ENCODE peak calls at places on chromosomes 13 and 19, in ten cellular contexts. One of them, this sample, is unnamed.

GRCh38 chr19:50447750-50448149 is 15.1 kb downstream of the MYBPC2 start:
- DNase-seq in GM23248: no peak
- DNase-seq in activated CD4-positive, alpha-beta T cell treated with anti-CD3 and anti-CD28 coated beads for 48 hours: no peak
- DNase-seq in EL: no peak
- DNase-seq in LHCN-M2: no peak
- DNase-seq in aorta: no peak
- DNase-seq in ureter: no peak
- DNase-seq in fibroblast of the conjunctiva: no peak
- DNase-seq in endodermal cell: no peak
- DNase-seq in NCI-H774: no peak
- DNase-seq in this sample: no peak

GRCh38 chr19:41089955-41090354 is 1.7 kb downstream of the CYP2A13 start:
- DNase-seq in NCI-H774: no peak
- DNase-seq in LHCN-M2: no peak
- DNase-seq in endodermal cell: peak; percentile 70
- DNase-seq in ureter: no peak
- DNase-seq in aorta: no peak
- DNase-seq in fibroblast of the conjunctiva: no peak
- DNase-seq in GM23248: no peak
- DNase-seq in EL: no peak
- DNase-seq in activated CD4-positive, alpha-beta T cell treated with anti-CD3 and anti-CD28 coated beads for 48 hours: no peak
- DNase-seq in this sample: no peak

GRCh38 chr13:113448885-113449692 is 4.2 kb downstream of the ADPRHL1 start:
- DNase-seq in activated CD4-positive, alpha-beta T cell treated with anti-CD3 and anti-CD28 coated beads for 48 hours: peak; percentile 18
- DNase-seq in fibroblast of the conjunctiva: no peak
- DNase-seq in EL: no peak
- DNase-seq in NCI-H774: peak; percentile 100
- DNase-seq in aorta: peak; percentile 47
- DNase-seq in LHCN-M2: peak; percentile 86
- DNase-seq in endodermal cell: peak; percentile 43
- DNase-seq in ureter: peak; percentile 69
- DNase-seq in GM23248: peak; percentile 33
- DNase-seq in this sample: no peak

GRCh38 chr19:43290568-43291359 is 21.4 kb upstream of the PSG9 start:
- DNase-seq in fibroblast of the conjunctiva: no peak
- DNase-seq in LHCN-M2: peak; percentile 12
- DNase-seq in aorta: no peak
- DNase-seq in GM23248: no peak
- DNase-seq in activated CD4-positive, alpha-beta T cell treated with anti-CD3 and anti-CD28 coated beads for 48 hours: peak; percentile 32
- DNase-seq in NCI-H774: no peak
- DNase-seq in ureter: no peak
- DNase-seq in endodermal cell: no peak
- DNase-seq in EL: no peak
- DNase-seq in this sample: no peak

GRCh38 chr13:26895808-26896466 is 135.4 kb upstream of the GPR12 start:
- DNase-seq in GM23248: no peak
- DNase-seq in activated CD4-positive, alpha-beta T cell treated with anti-CD3 and anti-CD28 coated beads for 48 hours: no peak
- DNase-seq in EL: no peak
- DNase-seq in aorta: no peak
- DNase-seq in LHCN-M2: no peak
- DNase-seq in endodermal cell: no peak
- DNase-seq in NCI-H774: no peak
- DNase-seq in ureter: no peak
- DNase-seq in fibroblast of the conjunctiva: no peak
- DNase-seq in this sample: no peak

GRCh38 chr13:103510007-103510406 is 443.8 kb upstream of the SLC10A2 start:
- DNase-seq in LHCN-M2: no peak
- DNase-seq in ureter: no peak
- DNase-seq in EL: no peak
- DNase-seq in NCI-H774: no peak
- DNase-seq in aorta: no peak
- DNase-seq in activated CD4-positive, alpha-beta T cell treated with anti-CD3 and anti-CD28 coated beads for 48 hours: no peak
- DNase-seq in endodermal cell: no peak
- DNase-seq in GM23248: no peak
- DNase-seq in fibroblast of the conjunctiva: no peak
- DNase-seq in this sample: no peak

GRCh38 chr19:41377977-41378707 is 1.8 kb downstream of the TMEM91 start:
- DNase-seq in aorta: no peak
- DNase-seq in LHCN-M2: no peak
- DNase-seq in EL: no peak
- DNase-seq in ureter: no peak
- DNase-seq in NCI-H774: no peak
- DNase-seq in GM23248: no peak
- DNase-seq in activated CD4-positive, alpha-beta T cell treated with anti-CD3 and anti-CD28 coated beads for 48 hours: no peak
- DNase-seq in endodermal cell: peak; percentile 83
- DNase-seq in fibroblast of the conjunctiva: no peak
- DNase-seq in this sample: peak; percentile 43

GRCh38 chr19:6853868-6854267 is 33.5 kb upstream of the ADGRE1 start:
- DNase-seq in NCI-H774: no peak
- DNase-seq in aorta: no peak
- DNase-seq in GM23248: no peak
- DNase-seq in activated CD4-positive, alpha-beta T cell treated with anti-CD3 and anti-CD28 coated beads for 48 hours: no peak
- DNase-seq in endodermal cell: no peak
- DNase-seq in EL: no peak
- DNase-seq in LHCN-M2: no peak
- DNase-seq in ureter: no peak
- DNase-seq in fibroblast of the conjunctiva: no peak
- DNase-seq in this sample: no peak

GRCh38 chr19:38649305-38650179 is 2.1 kb downstream of the ACTN4 start:
- DNase-seq in fibroblast of the conjunctiva: no peak
- DNase-seq in NCI-H774: no peak
- DNase-seq in LHCN-M2: peak; percentile 72
- DNase-seq in endodermal cell: peak; percentile 50
- DNase-seq in activated CD4-positive, alpha-beta T cell treated with anti-CD3 and anti-CD28 coated beads for 48 hours: no peak
- DNase-seq in aorta: no peak
- DNase-seq in EL: peak; percentile 45
- DNase-seq in ureter: peak; percentile 81
- DNase-seq in GM23248: peak; percentile 49
- DNase-seq in this sample: no peak

GRCh38 chr19:38412491-38412890 is 9.6 kb downstream of the FAM98C start:
- DNase-seq in endodermal cell: no peak
- DNase-seq in ureter: no peak
- DNase-seq in fibroblast of the conjunctiva: no peak
- DNase-seq in EL: no peak
- DNase-seq in GM23248: no peak
- DNase-seq in aorta: no peak
- DNase-seq in LHCN-M2: no peak
- DNase-seq in NCI-H774: no peak
- DNase-seq in activated CD4-positive, alpha-beta T cell treated with anti-CD3 and anti-CD28 coated beads for 48 hours: no peak
- DNase-seq in this sample: no peak

This sample was measured in SK-N-DZ.